ENCODE peak calls at places on chromosome 1, in ten cellular contexts. Z is HT-29; B is mucosa of descending colon; O is sciatic nerve; L is astrocyte of the spinal cord; J is IMR-90; G is T-helper 2 cell; U is activated CD4-positive, alpha-beta T cell treated with anti-CD3 and anti-CD28 coated beads, Interleukin-2, amount 10 ng/mL, durations not matched to agents 7 days and 5 days; S is stimulated activated CD8-positive, alpha-beta memory T cell treated with anti-CD3 and anti-CD28 coated beads, Interleukin-2, amount 100 ng/mL, for 1 hour; E is activated CD8-positive, alpha-beta memory T cell treated with anti-CD3 and anti-CD28 coated beads for 48 hours. Q is an unnamed sample.

GRCh38 chr1:219731771-219732170 is 118.9 kb upstream of the ZC3H11B start:
- DNase-seq in Z (no peak), B (no peak), O (no peak), L (no peak), J (no peak), G (no peak), U (no peak), S (no peak), E (no peak), Q (no peak)

GRCh38 chr1:66247415-66248208 is 286.3 kb upstream of the SGIP1 start:
- DNase-seq in Z (no peak), B (no peak), O (no peak), L (no peak), J (no peak), G (peak), U (peak), S (no peak), E (no peak), Q (peak)

GRCh38 chr1:75522389-75522788 is 88.5 kb downstream of the SLC44A5 start:
- DNase-seq in Z (no peak), B (no peak), O (no peak), L (peak), J (no peak), G (no peak), U (no peak), S (no peak), E (no peak), Q (no peak)

GRCh38 chr1:51519857-51520699 is 1.0 kb upstream of the EPS15 start:
- DNase-seq in Z (no peak), B (no peak), O (no peak), L (peak), J (peak), G (no peak), U (no peak), S (no peak), E (no peak), Q (no peak)

GRCh38 chr1:44588551-44588950 is 85.7 kb downstream of the TMEM53 start:
- DNase-seq in Z (no peak), B (no peak), O (no peak), L (no peak), J (no peak), G (no peak), U (no peak), S (no peak), E (no peak), Q (no peak)

GRCh38 chr1:167862432-167863076 is 51.4 kb downstream of the ADCY10 start:
- DNase-seq in Z (peak), B (no peak), O (no peak), L (peak), J (peak), G (no peak), U (no peak), S (no peak), E (no peak), Q (no peak)

GRCh38 chr1:167746013-167746672 is 24.4 kb downstream of the MPZL1 start:
- DNase-seq in Z (no peak), B (no peak), O (no peak), L (no peak), J (no peak), G (no peak), U (no peak), S (no peak), E (no peak), Q (no peak)

GRCh38 chr1:246782120-246782900 is 58.1 kb downstream of the SCCPDH start:
- DNase-seq in Z (no peak), B (no peak), O (peak), L (peak), J (peak), G (peak), U (peak), S (no peak), E (no peak), Q (no peak)

GRCh38 chr1:16625497-16626408 is 12.4 kb upstream of the NBPF1 start:
- DNase-seq in Z (no peak), B (peak), O (peak), L (no peak), J (no peak), G (no peak), U (no peak), S (no peak), E (no peak), Q (no peak)

GRCh38 chr1:91553196-91553595 is 52.5 kb downstream of the CDC7 start:
- DNase-seq in Z (no peak), B (no peak), O (no peak), L (peak), J (peak), G (no peak), U (no peak), S (no peak), E (no peak), Q (no peak)

Q was measured in activated T-helper 9 cell treated with anti-CD3 and anti-CD28 coated beads, Interleukin-2, amount 50 U/mL, for 16 hours.